ENCODE peak calls at places on chromosome 2, in seven cellular contexts. X is HCT116, N is SK-N-SH, C is K562, I is HepG2, K is H1, F is GM12878. Z is an unnamed sample.

GRCh38 chr2:136647039-136647438 is 118.3 kb upstream of the THSD7B start:
- DNase-seq in I (no peak), N (no peak), K (no peak), F (no peak), X (no peak), C (no peak), Z (no peak)

GRCh38 chr2:218961651-218962570 is 2.4 kb downstream of the CDK5R2 start:
- DNase-seq in K (no peak), F (no peak), C (peak), X (no peak), I (no peak), N (peak), Z (peak)

GRCh38 chr2:240247241-240247867 is 106.9 kb upstream of the OTOS start:
- DNase-seq in I (no peak), X (no peak), F (no peak), C (no peak), K (no peak), N (peak), Z (no peak)

GRCh38 chr2:199979841-199980628 is 24.7 kb downstream of the MAIP1 start:
- DNase-seq in N (peak), X (peak), C (peak), K (peak), I (peak), F (no peak), Z (no peak)

GRCh38 chr2:73176205-73176880 is 26.0 kb upstream of the NOTO start:
- DNase-seq in F (no peak), K (no peak), X (no peak), C (peak), I (peak), N (no peak), Z (no peak)

GRCh38 chr2:144519934-144520717 is at the start of gene ZEB2:
- DNase-seq in F (no peak), K (no peak), C (peak), I (peak), X (peak), N (peak), Z (no peak)

GRCh38 chr2:111184725-111185495 is 64.2 kb downstream of the BCL2L11 start:
- DNase-seq in C (no peak), I (no peak), X (no peak), N (no peak), K (no peak), F (no peak), Z (no peak)

GRCh38 chr2:84716564-84716963 is 164.3 kb downstream of the TRABD2A start:
- DNase-seq in N (no peak), C (no peak), K (no peak), I (no peak), F (no peak), X (no peak), Z (no peak)

GRCh38 chr2:175153-175786 is 88.6 kb downstream of the SH3YL1 start:
- DNase-seq in N (no peak), C (no peak), I (peak), F (no peak), X (no peak), K (no peak), Z (no peak)

GRCh38 chr2:161041356-161041755 is 118.9 kb upstream of the TANK start:
- DNase-seq in N (no peak), K (no peak), C (no peak), X (no peak), F (no peak), I (no peak), Z (no peak)

GRCh38 chr2:225462945-225463344 is 63.4 kb downstream of the NYAP2 start:
- DNase-seq in I (no peak), X (peak), K (no peak), F (no peak), N (no peak), C (no peak), Z (no peak)

GRCh38 chr2:204337638-204338037 is 207.6 kb upstream of the PARD3B start:
- DNase-seq in F (no peak), C (peak), N (no peak), K (no peak), X (no peak), I (no peak), Z (no peak)

GRCh38 chr2:75600418-75601088 is 39.8 kb upstream of the EVA1A start:
- DNase-seq in C (no peak), X (no peak), N (no peak), K (no peak), F (no peak), I (no peak), Z (no peak)

GRCh38 chr2:161975062-161975812 is 98.8 kb downstream of the DPP4 start:
- DNase-seq in C (no peak), F (no peak), N (no peak), X (no peak), K (no peak), I (no peak), Z (no peak)

GRCh38 chr2:156342252-156343095 is 10.0 kb upstream of the NR4A2 start:
- DNase-seq in C (peak), K (no peak), X (peak), N (peak), I (peak), F (no peak), Z (peak)

GRCh38 chr2:88753833-88754584 is 62.5 kb downstream of the RPIA start:
- DNase-seq in I (no peak), N (no peak), K (no peak), C (no peak), X (no peak), F (peak), Z (no peak)

GRCh38 chr2:135043345-135043744 is 3.9 kb downstream of the MAP3K19 start:
- DNase-seq in C (peak), K (no peak), F (no peak), X (no peak), I (no peak), N (no peak), Z (no peak)

GRCh38 chr2:49490710-49491109 is 336.4 kb upstream of the FSHR start:
- DNase-seq in N (no peak), C (peak), X (no peak), I (peak), F (no peak), K (peak), Z (no peak)

GRCh38 chr2:143616452-143616851 is 487.2 kb downstream of the ARHGAP15 start:
- DNase-seq in C (no peak), N (no peak), F (no peak), K (no peak), X (no peak), I (no peak), Z (no peak)

GRCh38 chr2:239009001-239009961 is 161.4 kb downstream of the TWIST2 start:
- DNase-seq in K (no peak), I (no peak), X (no peak), C (no peak), F (no peak), N (no peak), Z (no peak)

GRCh38 chr2:14565666-14566065 is 66.9 kb upstream of the LRATD1 start:
- DNase-seq in I (no peak), C (no peak), N (no peak), X (no peak), F (no peak), K (no peak), Z (peak)

GRCh38 chr2:12397861-12398260 is 318.9 kb upstream of the TRIB2 start:
- DNase-seq in N (no peak), F (no peak), K (no peak), X (no peak), I (no peak), C (no peak), Z (no peak)

GRCh38 chr2:171447675-171448074 is 13.6 kb downstream of the DCAF17 start:
- DNase-seq in K (no peak), N (no peak), I (no peak), C (no peak), X (no peak), F (no peak), Z (peak)
- TF ChIP-seq JUND in K (no peak), N (no peak), I (no peak), C (no peak), X (no peak), F (no peak), Z (no peak)

DNA sequence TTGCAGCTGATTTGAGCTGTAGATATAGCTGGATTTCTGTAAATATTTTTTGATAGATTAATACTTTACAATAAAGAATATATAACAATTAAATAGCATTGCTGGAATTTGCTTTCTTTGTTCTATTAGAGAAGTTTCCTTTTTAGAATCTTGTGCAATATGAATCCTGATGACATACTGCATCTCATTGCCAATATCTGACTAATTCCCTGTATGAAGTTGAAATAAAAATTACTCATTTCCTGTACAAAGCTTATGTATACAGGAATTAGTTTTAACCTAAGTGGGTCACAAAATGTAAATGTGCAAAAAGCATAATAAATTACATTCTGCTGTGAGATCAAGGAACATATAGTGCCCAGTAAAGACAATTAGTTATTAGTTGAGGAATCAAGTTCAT is 72.8 kb upstream of the TMEFF2 start:
- DNase-seq in N (no peak), K (no peak), I (no peak), F (no peak), X (no peak), C (no peak), Z (no peak)
- TF ChIP-seq JUND in N (peak), K (no peak), I (no peak), F (no peak), X (peak), C (no peak), Z (no peak)

GRCh38 chr2:83365476-83365875 is 1093.6 kb downstream of the SUCLG1 start:
- DNase-seq in X (no peak), K (no peak), I (no peak), F (no peak), C (no peak), N (no peak), Z (no peak)
- TF ChIP-seq JUND in X (no peak), K (no peak), I (no peak), F (no peak), C (no peak), N (no peak), Z (no peak)

GRCh38 chr2:170022692-170023091 is 155.3 kb upstream of the MYO3B start:
- DNase-seq in X (no peak), K (no peak), F (no peak), I (no peak), C (no peak), N (no peak), Z (no peak)
- TF ChIP-seq JUND in X (no peak), K (no peak), F (no peak), I (no peak), C (no peak), N (peak), Z (no peak)

GRCh38 chr2:229910832-229911412 is 10.9 kb downstream of the TRIP12 start:
- DNase-seq in X (no peak), C (peak), I (peak), F (no peak), K (no peak), N (peak), Z (no peak)
- TF ChIP-seq JUND in X (no peak), C (no peak), I (no peak), F (no peak), K (no peak), N (no peak), Z (no peak)

GRCh38 chr2:56647997-56648396 is 464.2 kb downstream of the CCDC85A start:
- DNase-seq in F (no peak), N (no peak), X (no peak), C (no peak), I (no peak), K (no peak), Z (no peak)

DNA sequence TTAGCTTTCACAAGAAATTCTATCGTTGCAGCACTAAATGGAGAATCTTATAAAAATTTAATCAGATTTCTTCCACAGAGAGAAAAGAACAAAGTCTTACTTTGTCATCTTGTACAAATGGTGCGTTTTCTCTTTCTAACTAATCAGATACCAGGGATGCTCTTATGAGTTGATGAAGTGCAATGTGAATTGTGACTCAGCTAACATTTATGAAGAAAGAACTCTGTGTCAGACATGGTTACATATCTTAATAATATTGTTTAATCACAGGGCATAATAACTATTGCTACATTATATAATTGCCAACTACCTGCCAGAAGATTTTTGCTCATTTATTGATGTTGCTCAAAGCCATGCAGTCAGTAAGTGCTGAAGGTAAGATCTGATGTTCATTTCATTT is 465.0 kb downstream of the CCDC85A start:
- DNase-seq in I (no peak), C (no peak), K (no peak), X (no peak), F (no peak), N (no peak), Z (no peak)
- TF ChIP-seq JUND in I (no peak), C (no peak), K (no peak), X (no peak), F (no peak), N (peak), Z (no peak)

DNA sequence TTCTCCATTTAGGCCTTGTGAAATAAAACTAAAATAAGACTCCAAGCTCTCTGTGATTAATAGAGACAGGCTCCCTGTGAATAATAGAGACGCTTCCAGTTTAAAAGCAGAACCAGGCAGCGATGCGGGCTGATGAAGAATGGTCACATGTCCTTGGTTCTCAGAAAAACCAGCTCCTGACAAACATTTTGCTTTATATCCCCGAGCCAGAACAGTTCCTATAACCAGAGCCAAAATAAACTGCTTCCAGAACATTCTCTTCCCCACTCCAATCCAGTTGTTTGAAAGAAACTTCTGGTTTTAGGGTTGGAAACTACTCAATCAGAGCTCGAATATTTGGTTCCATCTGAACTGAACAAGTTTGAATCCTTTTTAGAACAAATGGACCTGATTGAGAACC is 213.7 kb downstream of the TSN start:
- DNase-seq in N (no peak), K (no peak), C (no peak), X (no peak), I (no peak), F (no peak), Z (peak)
- TF ChIP-seq JUND in N (no peak), K (no peak), C (no peak), X (no peak), I (no peak), F (no peak), Z (no peak)

DNA sequence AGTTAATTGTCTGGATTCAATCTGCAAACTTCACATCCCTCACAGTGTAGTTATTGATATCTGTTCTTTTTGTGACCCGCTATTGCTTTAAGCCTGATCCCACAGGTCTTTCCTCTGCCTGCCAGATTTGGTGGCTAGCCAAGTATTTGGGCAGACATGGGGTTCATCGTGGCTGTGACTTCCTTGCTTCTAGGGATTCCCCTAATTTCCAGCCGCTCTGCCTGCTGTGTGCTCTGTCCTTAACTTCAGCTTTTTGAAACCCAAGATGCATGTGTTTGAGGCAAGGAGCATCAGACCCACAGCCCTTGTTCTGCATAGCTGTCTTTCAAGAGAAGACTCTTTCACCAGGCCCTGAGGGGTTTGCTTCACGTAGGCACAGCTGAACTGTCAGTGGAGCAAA is 54.2 kb downstream of the NCAPH start:
- DNase-seq in C (no peak), F (no peak), N (no peak), X (no peak), I (no peak), K (no peak), Z (peak)
- TF ChIP-seq JUND in C (no peak), F (no peak), N (no peak), X (no peak), I (no peak), K (no peak), Z (no peak)

GRCh38 chr2:205858781-205859478 is 176.6 kb downstream of the NRP2 start:
- DNase-seq in X (no peak), I (no peak), N (no peak), F (no peak), C (no peak), K (no peak), Z (no peak)
- TF ChIP-seq JUND in X (no peak), I (no peak), N (no peak), F (no peak), C (no peak), K (no peak), Z (no peak)

GRCh38 chr2:181954538-181954883 is 31.1 kb upstream of the PPP1R1C start:
- DNase-seq in I (no peak), K (no peak), F (no peak), C (no peak), X (no peak), N (no peak), Z (no peak)
- TF ChIP-seq JUND in I (no peak), K (no peak), F (no peak), C (no peak), X (no peak), N (no peak), Z (no peak)